ENCODE peak calls at places on chromosome 21, in eight cellular contexts. One of them, this sample, is unnamed.

GRCh38 chr21:30268608-30269197 is 14.0 kb downstream of the KRTAP24-1 start:
- DNase-seq in dorsolateral prefrontal cortex: no peak
- DNase-seq in breast epithelium: no peak
- DNase-seq in pancreas: no peak
- DNase-seq in GM20000: no peak
- DNase-seq in progenitor cell of endocrine pancreas: no peak
- DNase-seq in lung: no peak
- DNase-seq in activated CD8-positive, alpha-beta T cell treated with anti-CD3 and anti-CD28 coated beads for 36 hours: no peak
- DNase-seq in this sample: no peak

GRCh38 chr21:28818663-28819278 is 173.9 kb downstream of the LTN1 start:
- DNase-seq in progenitor cell of endocrine pancreas: no peak
- DNase-seq in breast epithelium: no peak
- DNase-seq in GM20000: no peak
- DNase-seq in pancreas: no peak
- DNase-seq in lung: no peak
- DNase-seq in activated CD8-positive, alpha-beta T cell treated with anti-CD3 and anti-CD28 coated beads for 36 hours: no peak
- DNase-seq in dorsolateral prefrontal cortex: no peak
- DNase-seq in this sample: no peak

GRCh38 chr21:36839123-36839522 is 127.3 kb downstream of the HLCS start:
- DNase-seq in lung: no peak
- DNase-seq in breast epithelium: no peak
- DNase-seq in pancreas: no peak
- DNase-seq in GM20000: no peak
- DNase-seq in activated CD8-positive, alpha-beta T cell treated with anti-CD3 and anti-CD28 coated beads for 36 hours: no peak
- DNase-seq in progenitor cell of endocrine pancreas: no peak
- DNase-seq in dorsolateral prefrontal cortex: no peak
- DNase-seq in this sample: no peak

GRCh38 chr21:41764558-41765392 is 2.1 kb downstream of the RIPK4 start:
- DNase-seq in activated CD8-positive, alpha-beta T cell treated with anti-CD3 and anti-CD28 coated beads for 36 hours: no peak
- DNase-seq in progenitor cell of endocrine pancreas: no peak
- DNase-seq in breast epithelium: no peak
- DNase-seq in GM20000: no peak
- DNase-seq in dorsolateral prefrontal cortex: no peak
- DNase-seq in lung: no peak
- DNase-seq in pancreas: no peak
- DNase-seq in this sample: no peak

GRCh38 chr21:46151989-46152938 is 3.1 kb downstream of the FTCD start:
- DNase-seq in lung: no peak
- DNase-seq in breast epithelium: no peak
- DNase-seq in GM20000: no peak
- DNase-seq in pancreas: peak; percentile 32
- DNase-seq in dorsolateral prefrontal cortex: no peak
- DNase-seq in activated CD8-positive, alpha-beta T cell treated with anti-CD3 and anti-CD28 coated beads for 36 hours: no peak
- DNase-seq in progenitor cell of endocrine pancreas: peak; percentile 5
- DNase-seq in this sample: peak; percentile 7

GRCh38 chr21:45997495-45998275 is 16.1 kb downstream of the COL6A1 start:
- DNase-seq in pancreas: peak; percentile 70
- DNase-seq in breast epithelium: peak; percentile 14
- DNase-seq in activated CD8-positive, alpha-beta T cell treated with anti-CD3 and anti-CD28 coated beads for 36 hours: no peak
- DNase-seq in GM20000: no peak
- DNase-seq in lung: no peak
- DNase-seq in dorsolateral prefrontal cortex: no peak
- DNase-seq in progenitor cell of endocrine pancreas: no peak
- DNase-seq in this sample: no peak

GRCh38 chr21:42614391-42614790 is 39.0 kb upstream of the PDE9A start:
- DNase-seq in GM20000: no peak
- DNase-seq in dorsolateral prefrontal cortex: no peak
- DNase-seq in activated CD8-positive, alpha-beta T cell treated with anti-CD3 and anti-CD28 coated beads for 36 hours: peak; percentile 72
- DNase-seq in progenitor cell of endocrine pancreas: no peak
- DNase-seq in pancreas: no peak
- DNase-seq in breast epithelium: peak; percentile 37
- DNase-seq in lung: no peak
- DNase-seq in this sample: no peak

GRCh38 chr21:27476696-27477095 is 509.8 kb upstream of the ADAMTS5 start:
- DNase-seq in progenitor cell of endocrine pancreas: no peak
- DNase-seq in lung: no peak
- DNase-seq in GM20000: no peak
- DNase-seq in pancreas: no peak
- DNase-seq in dorsolateral prefrontal cortex: no peak
- DNase-seq in breast epithelium: no peak
- DNase-seq in activated CD8-positive, alpha-beta T cell treated with anti-CD3 and anti-CD28 coated beads for 36 hours: no peak
- DNase-seq in this sample: no peak

GRCh38 chr21:42574234-42575027 is 60.8 kb downstream of the SLC37A1 start:
- DNase-seq in dorsolateral prefrontal cortex: no peak
- DNase-seq in pancreas: peak; percentile 15
- DNase-seq in lung: no peak
- DNase-seq in GM20000: no peak
- DNase-seq in breast epithelium: no peak
- DNase-seq in activated CD8-positive, alpha-beta T cell treated with anti-CD3 and anti-CD28 coated beads for 36 hours: no peak
- DNase-seq in progenitor cell of endocrine pancreas: no peak
- DNase-seq in this sample: no peak

GRCh38 chr21:46605759-46606426 is 1.0 kb upstream of the S100B start:
- DNase-seq in breast epithelium: no peak
- DNase-seq in pancreas: no peak
- DNase-seq in lung: peak; percentile 42
- DNase-seq in GM20000: peak; percentile 72
- DNase-seq in activated CD8-positive, alpha-beta T cell treated with anti-CD3 and anti-CD28 coated beads for 36 hours: peak; percentile 67
- DNase-seq in progenitor cell of endocrine pancreas: no peak
- DNase-seq in dorsolateral prefrontal cortex: no peak
- DNase-seq in this sample: no peak

GRCh38 chr21:46660505-46660904 is 25.0 kb downstream of the PRMT2 start:
- DNase-seq in GM20000: no peak
- DNase-seq in breast epithelium: no peak
- DNase-seq in dorsolateral prefrontal cortex: no peak
- DNase-seq in pancreas: no peak
- DNase-seq in lung: no peak
- DNase-seq in progenitor cell of endocrine pancreas: no peak
- DNase-seq in activated CD8-positive, alpha-beta T cell treated with anti-CD3 and anti-CD28 coated beads for 36 hours: peak; percentile 78
- DNase-seq in this sample: no peak

GRCh38 chr21:34166468-34166867 is 93.1 kb downstream of the MRPS6 start:
- DNase-seq in lung: no peak
- DNase-seq in progenitor cell of endocrine pancreas: no peak
- DNase-seq in GM20000: no peak
- DNase-seq in pancreas: no peak
- DNase-seq in breast epithelium: no peak
- DNase-seq in dorsolateral prefrontal cortex: no peak
- DNase-seq in activated CD8-positive, alpha-beta T cell treated with anti-CD3 and anti-CD28 coated beads for 36 hours: peak; percentile 18
- DNase-seq in this sample: no peak

GRCh38 chr21:29436143-29436542 is 137.4 kb downstream of the BACH1 start:
- DNase-seq in activated CD8-positive, alpha-beta T cell treated with anti-CD3 and anti-CD28 coated beads for 36 hours: peak; percentile 83
- DNase-seq in pancreas: no peak
- DNase-seq in GM20000: no peak
- DNase-seq in breast epithelium: no peak
- DNase-seq in lung: no peak
- DNase-seq in progenitor cell of endocrine pancreas: no peak
- DNase-seq in dorsolateral prefrontal cortex: no peak
- DNase-seq in this sample: no peak

GRCh38 chr21:29812947-29813346 is 126.8 kb downstream of the GRIK1 start:
- DNase-seq in progenitor cell of endocrine pancreas: no peak
- DNase-seq in activated CD8-positive, alpha-beta T cell treated with anti-CD3 and anti-CD28 coated beads for 36 hours: no peak
- DNase-seq in dorsolateral prefrontal cortex: no peak
- DNase-seq in breast epithelium: no peak
- DNase-seq in GM20000: no peak
- DNase-seq in pancreas: no peak
- DNase-seq in lung: no peak
- DNase-seq in this sample: no peak

GRCh38 chr21:23455676-23456075 is 2151.6 kb downstream of the MRPL39 start:
- DNase-seq in pancreas: no peak
- DNase-seq in activated CD8-positive, alpha-beta T cell treated with anti-CD3 and anti-CD28 coated beads for 36 hours: no peak
- DNase-seq in dorsolateral prefrontal cortex: no peak
- DNase-seq in progenitor cell of endocrine pancreas: no peak
- DNase-seq in breast epithelium: no peak
- DNase-seq in GM20000: no peak
- DNase-seq in lung: no peak
- DNase-seq in this sample: no peak

GRCh38 chr21:23452384-23453083 is 2154.7 kb downstream of the MRPL39 start:
- DNase-seq in breast epithelium: no peak
- DNase-seq in GM20000: no peak
- DNase-seq in pancreas: peak; percentile 20
- DNase-seq in dorsolateral prefrontal cortex: no peak
- DNase-seq in lung: no peak
- DNase-seq in activated CD8-positive, alpha-beta T cell treated with anti-CD3 and anti-CD28 coated beads for 36 hours: peak; percentile 21
- DNase-seq in progenitor cell of endocrine pancreas: peak; percentile 19
- DNase-seq in this sample: no peak
- TF ChIP-seq CTCF in breast epithelium: no peak
- TF ChIP-seq CTCF in GM20000: no peak
- TF ChIP-seq CTCF in pancreas: no peak
- TF ChIP-seq CTCF in dorsolateral prefrontal cortex: no peak
- TF ChIP-seq CTCF in lung: no peak
- TF ChIP-seq CTCF in activated CD8-positive, alpha-beta T cell treated with anti-CD3 and anti-CD28 coated beads for 36 hours: no peak
- TF ChIP-seq CTCF in progenitor cell of endocrine pancreas: peak; percentile 62
- TF ChIP-seq CTCF in this sample: no peak

GRCh38 chr21:17050646-17051045 is 462.2 kb upstream of the CXADR start:
- DNase-seq in GM20000: no peak
- DNase-seq in progenitor cell of endocrine pancreas: no peak
- DNase-seq in lung: no peak
- DNase-seq in breast epithelium: no peak
- DNase-seq in pancreas: no peak
- DNase-seq in activated CD8-positive, alpha-beta T cell treated with anti-CD3 and anti-CD28 coated beads for 36 hours: no peak
- DNase-seq in dorsolateral prefrontal cortex: no peak
- DNase-seq in this sample: no peak

GRCh38 chr21:17044696-17045095 is 468.1 kb upstream of the CXADR start:
- DNase-seq in activated CD8-positive, alpha-beta T cell treated with anti-CD3 and anti-CD28 coated beads for 36 hours: no peak
- DNase-seq in lung: no peak
- DNase-seq in progenitor cell of endocrine pancreas: no peak
- DNase-seq in breast epithelium: no peak
- DNase-seq in dorsolateral prefrontal cortex: no peak
- DNase-seq in pancreas: no peak
- DNase-seq in GM20000: no peak
- DNase-seq in this sample: no peak

GRCh38 chr21:17048974-17049373 is 463.9 kb upstream of the CXADR start:
- DNase-seq in lung: no peak
- DNase-seq in dorsolateral prefrontal cortex: no peak
- DNase-seq in activated CD8-positive, alpha-beta T cell treated with anti-CD3 and anti-CD28 coated beads for 36 hours: no peak
- DNase-seq in progenitor cell of endocrine pancreas: no peak
- DNase-seq in pancreas: peak; percentile 38
- DNase-seq in GM20000: no peak
- DNase-seq in breast epithelium: no peak
- DNase-seq in this sample: no peak

GRCh38 chr21:17050156-17050555 is 462.7 kb upstream of the CXADR start:
- DNase-seq in dorsolateral prefrontal cortex: no peak
- DNase-seq in progenitor cell of endocrine pancreas: no peak
- DNase-seq in activated CD8-positive, alpha-beta T cell treated with anti-CD3 and anti-CD28 coated beads for 36 hours: no peak
- DNase-seq in lung: no peak
- DNase-seq in GM20000: no peak
- DNase-seq in breast epithelium: no peak
- DNase-seq in pancreas: no peak
- DNase-seq in this sample: no peak

GRCh38 chr21:17045214-17045835 is 467.5 kb upstream of the CXADR start:
- DNase-seq in progenitor cell of endocrine pancreas: no peak
- DNase-seq in lung: no peak
- DNase-seq in dorsolateral prefrontal cortex: no peak
- DNase-seq in GM20000: no peak
- DNase-seq in activated CD8-positive, alpha-beta T cell treated with anti-CD3 and anti-CD28 coated beads for 36 hours: no peak
- DNase-seq in breast epithelium: no peak
- DNase-seq in pancreas: no peak
- DNase-seq in this sample: no peak
- TF ChIP-seq CTCF in progenitor cell of endocrine pancreas: peak; percentile 52
- TF ChIP-seq CTCF in lung: no peak
- TF ChIP-seq CTCF in dorsolateral prefrontal cortex: peak; percentile 72
- TF ChIP-seq CTCF in GM20000: no peak
- TF ChIP-seq CTCF in activated CD8-positive, alpha-beta T cell treated with anti-CD3 and anti-CD28 coated beads for 36 hours: peak; percentile 21
- TF ChIP-seq CTCF in breast epithelium: no peak
- TF ChIP-seq CTCF in pancreas: no peak
- TF ChIP-seq CTCF in this sample: no peak

DNA sequence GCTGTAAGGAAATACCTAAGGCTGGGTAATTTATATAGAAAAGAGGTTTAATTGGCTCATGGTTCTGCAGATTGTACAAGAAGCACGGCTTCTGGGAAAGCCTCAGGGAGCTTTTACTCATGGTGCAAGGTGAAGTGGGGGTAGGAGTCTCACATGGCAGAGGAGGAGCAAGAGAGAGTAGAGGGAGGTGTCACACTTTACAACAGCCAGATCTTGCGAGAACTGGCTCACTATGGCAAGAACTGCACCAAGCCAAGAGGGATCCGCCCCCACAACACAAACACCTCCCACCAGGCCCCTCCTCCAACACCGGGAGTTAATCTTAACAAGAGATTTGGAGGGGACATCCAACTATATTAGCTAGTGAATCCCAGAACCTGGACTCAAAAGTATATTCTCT is 135.4 kb upstream of the SOD1 start:
- DNase-seq in activated CD8-positive, alpha-beta T cell treated with anti-CD3 and anti-CD28 coated beads for 36 hours: no peak
- DNase-seq in dorsolateral prefrontal cortex: no peak
- DNase-seq in breast epithelium: no peak
- DNase-seq in progenitor cell of endocrine pancreas: no peak
- DNase-seq in GM20000: no peak
- DNase-seq in lung: no peak
- DNase-seq in pancreas: no peak
- DNase-seq in this sample: no peak
- TF ChIP-seq CTCF in activated CD8-positive, alpha-beta T cell treated with anti-CD3 and anti-CD28 coated beads for 36 hours: no peak
- TF ChIP-seq CTCF in dorsolateral prefrontal cortex: no peak
- TF ChIP-seq CTCF in breast epithelium: no peak
- TF ChIP-seq CTCF in progenitor cell of endocrine pancreas: no peak
- TF ChIP-seq CTCF in GM20000: no peak
- TF ChIP-seq CTCF in lung: no peak
- TF ChIP-seq CTCF in pancreas: no peak
- TF ChIP-seq CTCF in this sample: no peak

DNA sequence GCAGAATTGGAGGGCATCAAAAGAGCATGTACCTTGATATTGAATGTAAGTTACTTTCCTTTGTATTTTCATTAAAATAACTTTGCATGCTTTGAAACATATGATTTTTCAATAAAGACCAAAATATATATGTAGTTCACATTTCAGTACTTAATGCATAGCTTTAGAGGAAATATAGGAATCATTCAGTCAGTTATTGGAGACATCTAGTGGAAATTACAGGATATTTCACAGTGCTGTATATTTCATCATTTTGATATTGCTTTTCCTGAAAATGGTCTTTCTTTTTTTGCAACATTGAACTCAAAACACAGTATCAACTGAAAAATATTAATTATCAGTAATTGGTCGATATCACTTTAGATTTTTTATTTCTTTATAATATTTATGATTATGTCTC is 375.8 kb downstream of the NCAM2 start:
- DNase-seq in pancreas: no peak
- DNase-seq in lung: no peak
- DNase-seq in progenitor cell of endocrine pancreas: no peak
- DNase-seq in activated CD8-positive, alpha-beta T cell treated with anti-CD3 and anti-CD28 coated beads for 36 hours: no peak
- DNase-seq in dorsolateral prefrontal cortex: no peak
- DNase-seq in GM20000: no peak
- DNase-seq in breast epithelium: no peak
- DNase-seq in this sample: no peak
- TF ChIP-seq CTCF in pancreas: no peak
- TF ChIP-seq CTCF in lung: no peak
- TF ChIP-seq CTCF in progenitor cell of endocrine pancreas: no peak
- TF ChIP-seq CTCF in activated CD8-positive, alpha-beta T cell treated with anti-CD3 and anti-CD28 coated beads for 36 hours: no peak
- TF ChIP-seq CTCF in dorsolateral prefrontal cortex: peak; percentile 69
- TF ChIP-seq CTCF in GM20000: no peak
- TF ChIP-seq CTCF in breast epithelium: no peak
- TF ChIP-seq CTCF in this sample: no peak

GRCh38 chr21:39705849-39706248 is 39.1 kb upstream of the IGSF5 start:
- DNase-seq in activated CD8-positive, alpha-beta T cell treated with anti-CD3 and anti-CD28 coated beads for 36 hours: no peak
- DNase-seq in lung: no peak
- DNase-seq in pancreas: no peak
- DNase-seq in GM20000: no peak
- DNase-seq in breast epithelium: no peak
- DNase-seq in dorsolateral prefrontal cortex: no peak
- DNase-seq in progenitor cell of endocrine pancreas: no peak
- DNase-seq in this sample: no peak
- TF ChIP-seq CTCF in activated CD8-positive, alpha-beta T cell treated with anti-CD3 and anti-CD28 coated beads for 36 hours: no peak
- TF ChIP-seq CTCF in lung: no peak
- TF ChIP-seq CTCF in pancreas: no peak
- TF ChIP-seq CTCF in GM20000: no peak
- TF ChIP-seq CTCF in breast epithelium: no peak
- TF ChIP-seq CTCF in dorsolateral prefrontal cortex: no peak
- TF ChIP-seq CTCF in progenitor cell of endocrine pancreas: no peak
- TF ChIP-seq CTCF in this sample: no peak